ENCODE peak calls at places on chromosomes 11 and 22, in seven cellular contexts. One of them, this sample, is unnamed.
A peak's percentile ranks its signal among the peaks of the same experiment; 100 is the strongest.

GRCh38 chr11:111573821-111574249 is 28.4 kb upstream of the SIK2 start:
- DNase-seq in kidney epithelial cell: no peak
- DNase-seq in HL-60: no peak
- DNase-seq in mammary epithelial cell: no peak
- DNase-seq in heart left ventricle: no peak
- DNase-seq in fibroblast of lung: no peak
- DNase-seq in endodermal cell: no peak
- DNase-seq in this sample: no peak

GRCh38 chr22:31340360-31340759 is 5.8 kb downstream of the PATZ1 start:
- DNase-seq in kidney epithelial cell: no peak
- DNase-seq in HL-60: no peak
- DNase-seq in mammary epithelial cell: no peak
- DNase-seq in heart left ventricle: no peak
- DNase-seq in fibroblast of lung: no peak
- DNase-seq in endodermal cell: no peak
- DNase-seq in this sample: no peak

GRCh38 chr22:42829311-42829710 is 27.8 kb downstream of the ARFGAP3 start:
- DNase-seq in kidney epithelial cell: no peak
- DNase-seq in HL-60: no peak
- DNase-seq in mammary epithelial cell: no peak
- DNase-seq in heart left ventricle: no peak
- DNase-seq in fibroblast of lung: no peak
- DNase-seq in endodermal cell: no peak
- DNase-seq in this sample: no peak

GRCh38 chr11:33248416-33248957 is 8.7 kb upstream of the HIPK3 start:
- DNase-seq in kidney epithelial cell: no peak
- DNase-seq in HL-60: no peak
- DNase-seq in mammary epithelial cell: peak; percentile 48
- DNase-seq in heart left ventricle: no peak
- DNase-seq in fibroblast of lung: peak; percentile 89
- DNase-seq in endodermal cell: no peak
- DNase-seq in this sample: no peak

GRCh38 chr11:120324932-120325810 is at the start of gene TLCD5:
- DNase-seq in kidney epithelial cell: no peak
- DNase-seq in HL-60: no peak
- DNase-seq in mammary epithelial cell: peak; percentile 60
- DNase-seq in heart left ventricle: peak; percentile 84
- DNase-seq in fibroblast of lung: peak; percentile 77
- DNase-seq in endodermal cell: peak; percentile 96
- DNase-seq in this sample: no peak

GRCh38 chr22:35582861-35583670 is 34.1 kb downstream of the MB start:
- DNase-seq in kidney epithelial cell: peak; percentile 9
- DNase-seq in HL-60: peak; percentile 43
- DNase-seq in mammary epithelial cell: no peak
- DNase-seq in heart left ventricle: peak; percentile 68
- DNase-seq in fibroblast of lung: peak; percentile 53
- DNase-seq in endodermal cell: peak; percentile 87
- DNase-seq in this sample: no peak

GRCh38 chr11:13126430-13126829 is 117.3 kb downstream of the RASSF10 start:
- DNase-seq in kidney epithelial cell: peak; percentile 99
- DNase-seq in HL-60: no peak
- DNase-seq in mammary epithelial cell: peak; percentile 58
- DNase-seq in heart left ventricle: no peak
- DNase-seq in fibroblast of lung: peak; percentile 98
- DNase-seq in endodermal cell: no peak
- DNase-seq in this sample: no peak

GRCh38 chr11:47391077-47391583 is 12.8 kb upstream of the SPI1 start:
- DNase-seq in kidney epithelial cell: no peak
- DNase-seq in HL-60: no peak
- DNase-seq in mammary epithelial cell: no peak
- DNase-seq in heart left ventricle: peak; percentile 80
- DNase-seq in fibroblast of lung: no peak
- DNase-seq in endodermal cell: peak; percentile 44
- DNase-seq in this sample: peak; percentile 94

GRCh38 chr11:71447791-71448256 is 369 bp downstream of the DHCR7 start:
- DNase-seq in kidney epithelial cell: no peak
- DNase-seq in HL-60: no peak
- DNase-seq in mammary epithelial cell: peak; percentile 26
- DNase-seq in heart left ventricle: no peak
- DNase-seq in fibroblast of lung: peak; percentile 15
- DNase-seq in endodermal cell: no peak
- DNase-seq in this sample: no peak

GRCh38 chr22:17131686-17132085 is 10.5 kb upstream of the TMEM121B start:
- DNase-seq in kidney epithelial cell: no peak
- DNase-seq in HL-60: no peak
- DNase-seq in mammary epithelial cell: no peak
- DNase-seq in heart left ventricle: peak; percentile 51
- DNase-seq in fibroblast of lung: no peak
- DNase-seq in endodermal cell: peak; percentile 70
- DNase-seq in this sample: no peak
- TF ChIP-seq CTCF in kidney epithelial cell: no peak
- TF ChIP-seq CTCF in HL-60: no peak
- TF ChIP-seq CTCF in mammary epithelial cell: no peak
- TF ChIP-seq CTCF in heart left ventricle: no peak
- TF ChIP-seq CTCF in fibroblast of lung: no peak
- TF ChIP-seq CTCF in endodermal cell: peak; percentile 41
- TF ChIP-seq CTCF in this sample: no peak

DNA sequence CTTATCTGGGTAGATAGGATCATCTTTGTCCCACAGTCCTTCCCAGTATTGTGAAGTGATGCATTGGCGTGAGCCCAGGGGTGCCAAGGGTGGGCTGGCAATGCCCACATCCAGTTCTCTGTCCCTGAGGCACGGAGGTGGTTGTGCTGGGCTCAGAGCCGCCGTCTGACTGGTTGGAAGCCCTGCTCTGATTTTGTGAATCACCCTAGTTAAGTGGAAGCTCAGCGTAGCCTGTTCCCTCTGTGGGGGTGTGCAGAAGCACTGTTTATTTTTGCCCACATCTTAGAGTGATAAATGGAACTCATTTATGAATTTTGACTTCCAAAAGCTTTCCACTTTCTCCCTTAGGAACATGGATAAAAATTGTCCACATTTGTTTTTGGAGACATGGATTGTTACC is 13.6 kb downstream of the BCR start:
- DNase-seq in kidney epithelial cell: no peak
- DNase-seq in HL-60: no peak
- DNase-seq in mammary epithelial cell: no peak
- DNase-seq in heart left ventricle: no peak
- DNase-seq in fibroblast of lung: peak; percentile 62
- DNase-seq in endodermal cell: no peak
- DNase-seq in this sample: no peak
- TF ChIP-seq CTCF in kidney epithelial cell: no peak
- TF ChIP-seq CTCF in HL-60: no peak
- TF ChIP-seq CTCF in mammary epithelial cell: no peak
- TF ChIP-seq CTCF in heart left ventricle: no peak
- TF ChIP-seq CTCF in fibroblast of lung: no peak
- TF ChIP-seq CTCF in endodermal cell: no peak
- TF ChIP-seq CTCF in this sample: no peak

DNA sequence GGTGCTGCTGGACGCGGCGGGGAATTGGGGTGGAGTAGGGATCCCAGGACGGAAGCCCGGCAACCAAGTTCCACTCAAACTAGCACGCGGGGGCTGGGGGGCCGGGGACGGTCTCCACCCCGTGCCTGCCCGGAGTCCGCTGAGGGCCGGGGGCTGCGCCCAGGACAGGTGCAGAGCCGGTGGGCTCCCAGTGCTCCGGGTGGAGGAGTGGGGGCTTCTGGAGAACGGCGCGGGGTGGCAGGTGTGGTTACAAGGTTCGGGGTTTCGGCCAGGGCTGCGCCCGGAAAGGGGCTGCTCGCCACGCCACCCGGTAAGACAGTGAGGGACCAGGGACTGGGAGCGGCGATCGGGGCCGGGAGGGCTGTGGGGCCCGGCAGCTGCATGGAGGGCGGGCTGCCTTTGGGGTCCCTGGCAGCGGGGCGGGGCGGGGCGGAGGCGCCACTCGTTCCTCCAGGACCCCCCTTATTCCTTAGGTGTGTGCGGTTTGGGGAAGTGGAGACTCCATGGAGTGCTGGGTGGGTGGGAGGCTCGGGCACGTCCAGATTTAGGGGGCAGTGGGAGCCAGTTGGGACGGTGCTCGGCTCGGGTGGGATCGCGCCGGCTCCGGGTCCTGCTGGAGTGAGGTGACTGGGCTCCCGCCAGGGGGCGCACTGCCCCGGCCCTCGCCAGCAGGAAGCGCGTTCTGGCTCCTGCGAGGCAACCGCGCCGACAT is 767 bp downstream of the TSPAN18 start:
- DNase-seq in kidney epithelial cell: no peak
- DNase-seq in HL-60: peak; percentile 32
- DNase-seq in mammary epithelial cell: peak; percentile 35
- DNase-seq in heart left ventricle: peak; percentile 92
- DNase-seq in fibroblast of lung: peak; percentile 71
- DNase-seq in endodermal cell: peak; percentile 93
- DNase-seq in this sample: peak; percentile 56
- TF ChIP-seq CTCF in kidney epithelial cell: peak; percentile 91
- TF ChIP-seq CTCF in HL-60: peak; percentile 65
- TF ChIP-seq CTCF in mammary epithelial cell: peak; percentile 54
- TF ChIP-seq CTCF in heart left ventricle: peak; percentile 95
- TF ChIP-seq CTCF in fibroblast of lung: peak; percentile 72
- TF ChIP-seq CTCF in endodermal cell: peak; percentile 99
- TF ChIP-seq CTCF in this sample: peak; percentile 94

GRCh38 chr11:114318361-114318760 is 22.2 kb downstream of the NNMT start:
- DNase-seq in kidney epithelial cell: no peak
- DNase-seq in HL-60: no peak
- DNase-seq in mammary epithelial cell: no peak
- DNase-seq in heart left ventricle: no peak
- DNase-seq in fibroblast of lung: no peak
- DNase-seq in endodermal cell: no peak
- DNase-seq in this sample: no peak

GRCh38 chr11:114316980-114317675 is 20.9 kb downstream of the NNMT start:
- DNase-seq in kidney epithelial cell: no peak
- DNase-seq in HL-60: no peak
- DNase-seq in mammary epithelial cell: no peak
- DNase-seq in heart left ventricle: no peak
- DNase-seq in fibroblast of lung: no peak
- DNase-seq in endodermal cell: no peak
- DNase-seq in this sample: no peak

GRCh38 chr11:114319716-114320328 is 23.6 kb downstream of the NNMT start:
- DNase-seq in kidney epithelial cell: no peak
- DNase-seq in HL-60: no peak
- DNase-seq in mammary epithelial cell: no peak
- DNase-seq in heart left ventricle: no peak
- DNase-seq in fibroblast of lung: no peak
- DNase-seq in endodermal cell: peak; percentile 66
- DNase-seq in this sample: no peak

GRCh38 chr11:114315749-114316368 is 19.7 kb downstream of the NNMT start:
- DNase-seq in kidney epithelial cell: no peak
- DNase-seq in HL-60: no peak
- DNase-seq in mammary epithelial cell: no peak
- DNase-seq in heart left ventricle: no peak
- DNase-seq in fibroblast of lung: no peak
- DNase-seq in endodermal cell: peak; percentile 59
- DNase-seq in this sample: no peak

DNA sequence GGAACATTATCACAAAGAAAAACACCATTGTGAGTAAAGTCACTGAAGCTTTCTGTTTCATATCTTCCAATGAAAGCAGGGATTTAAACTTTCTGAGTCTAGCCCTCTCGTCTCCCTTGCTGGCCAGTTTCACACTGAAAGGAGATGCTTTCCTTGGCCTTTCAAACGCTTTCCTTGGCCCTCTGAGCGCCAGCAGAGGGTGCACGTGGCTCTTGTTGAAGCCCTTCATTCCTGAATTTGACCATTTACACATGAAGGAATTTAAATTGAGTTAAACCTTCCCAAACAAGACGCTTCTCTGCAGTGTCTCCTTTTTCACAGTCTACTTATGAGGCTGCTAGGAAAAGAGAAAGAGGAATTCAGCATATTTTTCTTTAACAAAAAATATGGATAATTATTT is 21.5 kb downstream of the NNMT start:
- DNase-seq in kidney epithelial cell: no peak
- DNase-seq in HL-60: no peak
- DNase-seq in mammary epithelial cell: no peak
- DNase-seq in heart left ventricle: no peak
- DNase-seq in fibroblast of lung: peak; percentile 60
- DNase-seq in endodermal cell: peak; percentile 86
- DNase-seq in this sample: no peak
- TF ChIP-seq CTCF in kidney epithelial cell: peak; percentile 86
- TF ChIP-seq CTCF in HL-60: no peak
- TF ChIP-seq CTCF in mammary epithelial cell: peak; percentile 25
- TF ChIP-seq CTCF in heart left ventricle: peak; percentile 47
- TF ChIP-seq CTCF in fibroblast of lung: peak; percentile 58
- TF ChIP-seq CTCF in endodermal cell: peak; percentile 79
- TF ChIP-seq CTCF in this sample: no peak

GRCh38 chr11:64875369-64876225 is 2.8 kb downstream of the EHD1 start:
- DNase-seq in kidney epithelial cell: no peak
- DNase-seq in HL-60: peak; percentile 80
- DNase-seq in mammary epithelial cell: no peak
- DNase-seq in heart left ventricle: no peak
- DNase-seq in fibroblast of lung: no peak
- DNase-seq in endodermal cell: no peak
- DNase-seq in this sample: no peak
- TF ChIP-seq CTCF in kidney epithelial cell: no peak
- TF ChIP-seq CTCF in HL-60: no peak
- TF ChIP-seq CTCF in mammary epithelial cell: no peak
- TF ChIP-seq CTCF in heart left ventricle: no peak
- TF ChIP-seq CTCF in fibroblast of lung: peak; percentile 17
- TF ChIP-seq CTCF in endodermal cell: no peak
- TF ChIP-seq CTCF in this sample: no peak

GRCh38 chr11:17796154-17796553 is 61.6 kb downstream of the KCNC1 start:
- DNase-seq in kidney epithelial cell: no peak
- DNase-seq in HL-60: no peak
- DNase-seq in mammary epithelial cell: no peak
- DNase-seq in heart left ventricle: no peak
- DNase-seq in fibroblast of lung: no peak
- DNase-seq in endodermal cell: no peak
- DNase-seq in this sample: no peak
- TF ChIP-seq CTCF in kidney epithelial cell: no peak
- TF ChIP-seq CTCF in HL-60: no peak
- TF ChIP-seq CTCF in mammary epithelial cell: no peak
- TF ChIP-seq CTCF in heart left ventricle: no peak
- TF ChIP-seq CTCF in fibroblast of lung: no peak
- TF ChIP-seq CTCF in endodermal cell: no peak
- TF ChIP-seq CTCF in this sample: no peak

This sample was measured in CD14-positive monocyte.